ENCODE peak calls at places on chromosomes 2 and 18, in ten cellular contexts. One of them, this sample, is unnamed.

GRCh38 chr2:31253344-31254155 is 19.6 kb downstream of the EHD3 start:
- DNase-seq in stomach: no peak
- DNase-seq in K562: peak; percentile 35
- DNase-seq in ovary: no peak
- DNase-seq in HepG2: no peak
- DNase-seq in A549: no peak
- DNase-seq in GM12878: no peak
- DNase-seq in sigmoid colon: no peak
- DNase-seq in SK-N-SH: no peak
- DNase-seq in suprapubic skin: no peak
- DNase-seq in this sample: no peak

GRCh38 chr2:9757430-9758287 is 85.6 kb upstream of the TAF1B start:
- DNase-seq in stomach: no peak
- DNase-seq in K562: no peak
- DNase-seq in ovary: no peak
- DNase-seq in HepG2: no peak
- DNase-seq in A549: no peak
- DNase-seq in GM12878: no peak
- DNase-seq in sigmoid colon: no peak
- DNase-seq in SK-N-SH: no peak
- DNase-seq in suprapubic skin: no peak
- DNase-seq in this sample: no peak

GRCh38 chr2:159146930-159147666 is 139.4 kb downstream of the WDSUB1 start:
- DNase-seq in stomach: peak; percentile 67
- DNase-seq in K562: no peak
- DNase-seq in ovary: no peak
- DNase-seq in HepG2: no peak
- DNase-seq in A549: no peak
- DNase-seq in GM12878: no peak
- DNase-seq in sigmoid colon: no peak
- DNase-seq in SK-N-SH: no peak
- DNase-seq in suprapubic skin: peak; percentile 82
- DNase-seq in this sample: peak; percentile 87

GRCh38 chr2:106124787-106125549 is 69.1 kb downstream of the UXS1 start:
- DNase-seq in stomach: peak; percentile 39
- DNase-seq in K562: no peak
- DNase-seq in ovary: no peak
- DNase-seq in HepG2: peak; percentile 75
- DNase-seq in A549: no peak
- DNase-seq in GM12878: no peak
- DNase-seq in sigmoid colon: no peak
- DNase-seq in SK-N-SH: no peak
- DNase-seq in suprapubic skin: no peak
- DNase-seq in this sample: no peak

GRCh38 chr2:239369631-239370161 is 31.1 kb downstream of the HDAC4 start:
- DNase-seq in stomach: no peak
- DNase-seq in K562: no peak
- DNase-seq in ovary: no peak
- DNase-seq in HepG2: no peak
- DNase-seq in A549: no peak
- DNase-seq in GM12878: peak; percentile 83
- DNase-seq in sigmoid colon: peak; percentile 83
- DNase-seq in SK-N-SH: no peak
- DNase-seq in suprapubic skin: peak; percentile 63
- DNase-seq in this sample: peak; percentile 46

GRCh38 chr2:63378589-63378988 is 209.7 kb downstream of the WDPCP start:
- DNase-seq in stomach: no peak
- DNase-seq in K562: no peak
- DNase-seq in ovary: no peak
- DNase-seq in HepG2: no peak
- DNase-seq in A549: no peak
- DNase-seq in GM12878: no peak
- DNase-seq in sigmoid colon: no peak
- DNase-seq in SK-N-SH: no peak
- DNase-seq in suprapubic skin: no peak
- DNase-seq in this sample: no peak

GRCh38 chr18:35430721-35431441 is 53.7 kb upstream of the ZNF396 start:
- DNase-seq in stomach: no peak
- DNase-seq in K562: no peak
- DNase-seq in ovary: no peak
- DNase-seq in HepG2: no peak
- DNase-seq in A549: no peak
- DNase-seq in GM12878: no peak
- DNase-seq in sigmoid colon: no peak
- DNase-seq in SK-N-SH: no peak
- DNase-seq in suprapubic skin: no peak
- DNase-seq in this sample: no peak

GRCh38 chr18:61765097-61765496 is 127.7 kb downstream of the RNF152 start:
- DNase-seq in stomach: no peak
- DNase-seq in K562: no peak
- DNase-seq in ovary: no peak
- DNase-seq in HepG2: no peak
- DNase-seq in A549: no peak
- DNase-seq in GM12878: no peak
- DNase-seq in sigmoid colon: no peak
- DNase-seq in SK-N-SH: peak; percentile 25
- DNase-seq in suprapubic skin: no peak
- DNase-seq in this sample: no peak

GRCh38 chr2:219576505-219577388 is 4.6 kb downstream of the INHA start:
- DNase-seq in stomach: no peak
- DNase-seq in K562: peak; percentile 45
- DNase-seq in ovary: peak; percentile 74
- DNase-seq in HepG2: peak; percentile 100
- DNase-seq in A549: no peak
- DNase-seq in GM12878: no peak
- DNase-seq in sigmoid colon: no peak
- DNase-seq in SK-N-SH: no peak
- DNase-seq in suprapubic skin: no peak
- DNase-seq in this sample: no peak

GRCh38 chr2:150126143-150126725 is 361.2 kb downstream of the RND3 start:
- DNase-seq in stomach: no peak
- DNase-seq in K562: no peak
- DNase-seq in ovary: no peak
- DNase-seq in HepG2: no peak
- DNase-seq in A549: peak; percentile 62
- DNase-seq in GM12878: no peak
- DNase-seq in sigmoid colon: no peak
- DNase-seq in SK-N-SH: no peak
- DNase-seq in suprapubic skin: no peak
- DNase-seq in this sample: no peak

GRCh38 chr18:46559296-46559695 is 97.7 kb downstream of the LOXHD1 start:
- DNase-seq in stomach: no peak
- DNase-seq in K562: no peak
- DNase-seq in ovary: no peak
- DNase-seq in HepG2: no peak
- DNase-seq in A549: no peak
- DNase-seq in GM12878: no peak
- DNase-seq in sigmoid colon: no peak
- DNase-seq in SK-N-SH: no peak
- DNase-seq in suprapubic skin: no peak
- DNase-seq in this sample: no peak

GRCh38 chr18:46555213-46555612 is 101.8 kb downstream of the LOXHD1 start:
- DNase-seq in stomach: no peak
- DNase-seq in K562: no peak
- DNase-seq in ovary: no peak
- DNase-seq in HepG2: peak; percentile 9
- DNase-seq in A549: no peak
- DNase-seq in GM12878: no peak
- DNase-seq in sigmoid colon: no peak
- DNase-seq in SK-N-SH: no peak
- DNase-seq in suprapubic skin: no peak
- DNase-seq in this sample: no peak

GRCh38 chr18:46556590-46557206 is 100.3 kb downstream of the LOXHD1 start:
- DNase-seq in stomach: no peak
- DNase-seq in K562: no peak
- DNase-seq in ovary: no peak
- DNase-seq in HepG2: no peak
- DNase-seq in A549: no peak
- DNase-seq in GM12878: no peak
- DNase-seq in sigmoid colon: no peak
- DNase-seq in SK-N-SH: no peak
- DNase-seq in suprapubic skin: no peak
- DNase-seq in this sample: no peak

GRCh38 chr18:46554406-46554805 is 102.6 kb downstream of the LOXHD1 start:
- DNase-seq in stomach: no peak
- DNase-seq in K562: no peak
- DNase-seq in ovary: no peak
- DNase-seq in HepG2: no peak
- DNase-seq in A549: no peak
- DNase-seq in GM12878: no peak
- DNase-seq in sigmoid colon: no peak
- DNase-seq in SK-N-SH: no peak
- DNase-seq in suprapubic skin: no peak
- DNase-seq in this sample: no peak

GRCh38 chr18:46555724-46556123 is 101.3 kb downstream of the LOXHD1 start:
- DNase-seq in stomach: no peak
- DNase-seq in K562: peak; percentile 54
- DNase-seq in ovary: no peak
- DNase-seq in HepG2: peak; percentile 38
- DNase-seq in A549: peak; percentile 49
- DNase-seq in GM12878: no peak
- DNase-seq in sigmoid colon: no peak
- DNase-seq in SK-N-SH: peak; percentile 45
- DNase-seq in suprapubic skin: no peak
- DNase-seq in this sample: no peak
- TF ChIP-seq EP300 in stomach: no peak
- TF ChIP-seq EP300 in K562: no peak
- TF ChIP-seq EP300 in ovary: no peak
- TF ChIP-seq EP300 in HepG2: no peak
- TF ChIP-seq EP300 in A549: no peak
- TF ChIP-seq EP300 in GM12878: no peak
- TF ChIP-seq EP300 in sigmoid colon: no peak
- TF ChIP-seq EP300 in SK-N-SH: no peak
- TF ChIP-seq EP300 in suprapubic skin: no peak
- TF ChIP-seq EP300 in this sample: no peak

DNA sequence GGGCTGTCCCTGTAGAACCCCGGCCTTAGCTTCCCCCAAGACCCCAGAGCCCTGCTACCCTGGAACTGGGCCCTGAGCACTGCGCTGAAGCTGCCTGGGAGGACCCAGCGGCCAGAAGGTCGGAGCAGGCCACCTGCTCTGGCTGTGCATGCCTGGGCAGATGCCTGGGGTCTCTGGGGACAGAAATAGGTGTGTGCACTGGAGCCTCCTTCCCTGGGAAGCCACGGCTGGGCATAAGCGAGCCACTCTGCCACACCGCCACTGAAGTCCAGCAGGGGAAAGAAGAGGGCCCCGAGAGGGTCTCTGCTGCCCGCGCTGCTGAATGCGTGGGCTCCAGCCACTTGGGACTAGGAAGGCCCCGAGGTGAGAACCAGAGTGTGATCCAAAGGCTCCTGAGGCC is 6.7 kb downstream of the GBX2 start:
- DNase-seq in stomach: no peak
- DNase-seq in K562: no peak
- DNase-seq in ovary: no peak
- DNase-seq in HepG2: no peak
- DNase-seq in A549: no peak
- DNase-seq in GM12878: no peak
- DNase-seq in sigmoid colon: no peak
- DNase-seq in SK-N-SH: no peak
- DNase-seq in suprapubic skin: no peak
- DNase-seq in this sample: no peak
- TF ChIP-seq EP300 in stomach: no peak
- TF ChIP-seq EP300 in K562: no peak
- TF ChIP-seq EP300 in ovary: no peak
- TF ChIP-seq EP300 in HepG2: no peak
- TF ChIP-seq EP300 in A549: no peak
- TF ChIP-seq EP300 in GM12878: no peak
- TF ChIP-seq EP300 in sigmoid colon: no peak
- TF ChIP-seq EP300 in SK-N-SH: no peak
- TF ChIP-seq EP300 in suprapubic skin: no peak
- TF ChIP-seq EP300 in this sample: no peak

DNA sequence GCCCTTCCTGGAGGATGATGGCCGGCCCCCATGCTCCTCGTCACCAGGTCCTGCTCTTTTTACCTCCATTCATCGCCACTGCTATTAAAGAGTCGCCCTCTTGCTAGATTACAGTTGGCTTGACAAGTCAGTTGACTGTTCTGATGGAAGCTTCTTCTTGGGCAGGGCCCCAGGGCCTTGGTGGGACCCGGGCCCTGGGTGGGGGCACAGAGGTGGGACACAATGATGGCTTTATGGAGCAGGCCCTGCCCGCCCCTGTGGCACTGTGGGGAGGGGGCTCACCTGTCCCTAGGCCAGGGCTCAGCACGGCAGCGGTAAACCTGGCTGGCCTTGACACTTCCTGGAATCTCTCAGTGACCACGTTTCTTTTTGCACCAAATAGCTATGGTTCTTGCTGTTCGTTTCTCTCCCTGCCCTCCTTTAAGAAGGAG is 4.8 kb upstream of the HS6ST1 start:
- DNase-seq in stomach: peak; percentile 24
- DNase-seq in K562: no peak
- DNase-seq in ovary: no peak
- DNase-seq in HepG2: no peak
- DNase-seq in A549: no peak
- DNase-seq in GM12878: no peak
- DNase-seq in sigmoid colon: peak; percentile 63
- DNase-seq in SK-N-SH: no peak
- DNase-seq in suprapubic skin: peak; percentile 55
- DNase-seq in this sample: no peak
- TF ChIP-seq EP300 in stomach: no peak
- TF ChIP-seq EP300 in K562: no peak
- TF ChIP-seq EP300 in ovary: no peak
- TF ChIP-seq EP300 in HepG2: no peak
- TF ChIP-seq EP300 in A549: no peak
- TF ChIP-seq EP300 in GM12878: no peak
- TF ChIP-seq EP300 in sigmoid colon: no peak
- TF ChIP-seq EP300 in SK-N-SH: no peak
- TF ChIP-seq EP300 in suprapubic skin: no peak
- TF ChIP-seq EP300 in this sample: no peak

GRCh38 chr18:10752407-10752806 is 226.6 kb downstream of the NAPG start:
- DNase-seq in stomach: no peak
- DNase-seq in K562: no peak
- DNase-seq in ovary: no peak
- DNase-seq in HepG2: no peak
- DNase-seq in A549: no peak
- DNase-seq in GM12878: no peak
- DNase-seq in sigmoid colon: no peak
- DNase-seq in SK-N-SH: no peak
- DNase-seq in suprapubic skin: no peak
- DNase-seq in this sample: no peak

GRCh38 chr18:10757349-10757748 is 231.5 kb downstream of the NAPG start:
- DNase-seq in stomach: no peak
- DNase-seq in K562: no peak
- DNase-seq in ovary: no peak
- DNase-seq in HepG2: no peak
- DNase-seq in A549: no peak
- DNase-seq in GM12878: no peak
- DNase-seq in sigmoid colon: no peak
- DNase-seq in SK-N-SH: no peak
- DNase-seq in suprapubic skin: no peak
- DNase-seq in this sample: no peak

GRCh38 chr18:10754128-10754527 is 228.3 kb downstream of the NAPG start:
- DNase-seq in stomach: no peak
- DNase-seq in K562: no peak
- DNase-seq in ovary: no peak
- DNase-seq in HepG2: no peak
- DNase-seq in A549: no peak
- DNase-seq in GM12878: no peak
- DNase-seq in sigmoid colon: no peak
- DNase-seq in SK-N-SH: no peak
- DNase-seq in suprapubic skin: no peak
- DNase-seq in this sample: no peak

GRCh38 chr18:10751711-10752110 is 225.9 kb downstream of the NAPG start:
- DNase-seq in stomach: no peak
- DNase-seq in K562: no peak
- DNase-seq in ovary: no peak
- DNase-seq in HepG2: no peak
- DNase-seq in A549: no peak
- DNase-seq in GM12878: no peak
- DNase-seq in sigmoid colon: no peak
- DNase-seq in SK-N-SH: no peak
- DNase-seq in suprapubic skin: no peak
- DNase-seq in this sample: no peak

GRCh38 chr18:10755855-10756254 is 230.0 kb downstream of the NAPG start:
- DNase-seq in stomach: no peak
- DNase-seq in K562: no peak
- DNase-seq in ovary: no peak
- DNase-seq in HepG2: no peak
- DNase-seq in A549: no peak
- DNase-seq in GM12878: no peak
- DNase-seq in sigmoid colon: no peak
- DNase-seq in SK-N-SH: no peak
- DNase-seq in suprapubic skin: no peak
- DNase-seq in this sample: no peak
- TF ChIP-seq EP300 in stomach: no peak
- TF ChIP-seq EP300 in K562: no peak
- TF ChIP-seq EP300 in ovary: no peak
- TF ChIP-seq EP300 in HepG2: no peak
- TF ChIP-seq EP300 in A549: no peak
- TF ChIP-seq EP300 in GM12878: no peak
- TF ChIP-seq EP300 in sigmoid colon: no peak
- TF ChIP-seq EP300 in SK-N-SH: no peak
- TF ChIP-seq EP300 in suprapubic skin: no peak
- TF ChIP-seq EP300 in this sample: no peak

This sample was measured in transverse colon.